ENCODE peak calls at places on chromosome 16, in four cellular contexts. T is AG09309, E is tibial artery, S is RCC 7860. D is an unnamed sample.

GRCh38 chr16:76277099-76278030 is at the start of gene CNTNAP4:
- DNase-seq in T (no peak), S (no peak), E (peak), D (no peak)

GRCh38 chr16:73170587-73170986 is 122.7 kb upstream of the ZFHX3 start:
- DNase-seq in T (no peak), S (no peak), E (no peak), D (no peak)

GRCh38 chr16:58332997-58333700 is 38.3 kb upstream of the PRSS54 start:
- DNase-seq in E (no peak), T (no peak), S (no peak), D (no peak)

GRCh38 chr16:73022534-73022933 is 25.4 kb downstream of the ZFHX3 start:
- DNase-seq in S (no peak), T (no peak), E (no peak), D (no peak)

GRCh38 chr16:4213721-4214120 is 28.2 kb downstream of the SRL start:
- DNase-seq in E (no peak), S (no peak), T (no peak), D (no peak)

GRCh38 chr16:11161974-11162373 is 94.0 kb downstream of the SOCS1 start:
- DNase-seq in E (no peak), S (no peak), T (no peak), D (no peak)

GRCh38 chr16:5615868-5616642 is 518.5 kb upstream of the EEF2KMT start:
- DNase-seq in S (peak), T (no peak), E (no peak), D (peak)

GRCh38 chr16:85781685-85782370 is 17.5 kb downstream of the EMC8 start:
- DNase-seq in E (no peak), T (no peak), S (no peak), D (peak)

GRCh38 chr16:53207810-53208752 is 153.3 kb downstream of the CHD9 start:
- DNase-seq in E (peak), T (peak), S (peak), D (no peak)

GRCh38 chr16:69486272-69486671 is 61.9 kb downstream of the CYB5B start:
- DNase-seq in E (no peak), T (no peak), S (no peak), D (no peak)

GRCh38 chr16:67177743-67178699 is 5.7 kb downstream of the MATCAP1 start:
- DNase-seq in S (no peak), E (peak), T (no peak), D (peak)

GRCh38 chr16:84058211-84058610 is 15.6 kb upstream of the SLC38A8 start:
- DNase-seq in S (no peak), T (no peak), E (no peak), D (no peak)

GRCh38 chr16:72878301-72879269 is 169.3 kb downstream of the ZFHX3 start:
- DNase-seq in S (no peak), T (no peak), E (no peak), D (no peak)

GRCh38 chr16:75733305-75734141 is 7.2 kb upstream of the CPHXL start:
- DNase-seq in S (no peak), T (peak), E (no peak), D (no peak)

GRCh38 chr16:88804552-88805339 is 1.2 kb downstream of the CDT1 start:
- DNase-seq in T (no peak), S (no peak), E (no peak), D (no peak)

GRCh38 chr16:50245417-50246298 is 20.7 kb upstream of the ADCY7 start:
- DNase-seq in T (no peak), S (peak), E (peak), D (peak)

GRCh38 chr16:31439519-31439918 is 3.1 kb downstream of the ZNF843 start:
- DNase-seq in S (no peak), T (no peak), E (no peak), D (peak)

GRCh38 chr16:28313587-28313986 is 21.3 kb downstream of the SBK1 start:
- DNase-seq in S (no peak), T (no peak), E (no peak), D (peak)

GRCh38 chr16:77414752-77415231 is 20.0 kb downstream of the ADAMTS18 start:
- DNase-seq in S (no peak), T (no peak), E (no peak), D (no peak)

GRCh38 chr16:57385083-57385482 is 12.8 kb downstream of the CX3CL1 start:
- DNase-seq in E (no peak), T (no peak), S (no peak), D (no peak)

GRCh38 chr16:1357906-1358566 is 6.3 kb downstream of the GNPTG start:
- DNase-seq in T (no peak), E (no peak), S (peak), D (no peak)

GRCh38 chr16:754208-755097 is 6.1 kb upstream of the MSLN start:
- DNase-seq in S (no peak), E (no peak), T (no peak), D (no peak)

GRCh38 chr16:57434003-57434402 is 13.2 kb downstream of the CIAPIN1 start:
- DNase-seq in S (no peak), T (no peak), E (no peak), D (no peak)

GRCh38 chr16:84277244-84277823 is 17.3 kb upstream of the WFDC1 start:
- DNase-seq in T (no peak), S (peak), E (peak), D (peak)

GRCh38 chr16:75648265-75649076 is 898 bp downstream of the TERF2IP start:
- DNase-seq in E (peak), S (peak), T (no peak), D (peak)

GRCh38 chr16:31455601-31456314 is 3.5 kb upstream of the ARMC5 start:
- DNase-seq in T (no peak), S (no peak), E (peak), D (no peak)

GRCh38 chr16:84446596-84447392 is 57.7 kb downstream of the MEAK7 start:
- DNase-seq in E (no peak), S (no peak), T (no peak), D (no peak)

GRCh38 chr16:89565506-89566372 is 5.3 kb downstream of the RPL13 start:
- DNase-seq in T (no peak), E (no peak), S (peak), D (no peak)

GRCh38 chr16:26012376-26012775 is 320.6 kb downstream of the HS3ST4 start:
- DNase-seq in T (no peak), S (no peak), E (no peak), D (no peak)

GRCh38 chr16:57993897-57994296 is 6.6 kb downstream of the ZNF319 start:
- DNase-seq in T (no peak), E (no peak), S (no peak), D (no peak)

GRCh38 chr16:369275-369865 is 968 bp downstream of the MRPL28 start:
- DNase-seq in E (no peak), S (no peak), T (no peak), D (no peak)